ENCODE peak calls at places on chromosomes 4 and X, in nine cellular contexts. Q is NCI-H1417 treated with DMSO at 0.1 percent for 48 hours; G is activated CD4-positive, alpha-beta T cell treated with anti-CD3 and anti-CD28 coated beads for 48 hours; O is WTC11; X is naive B cell; H is cardiac fibroblast; Y is suprapubic skin; J is GM13977; T is effector CD8-positive, alpha-beta T cell. K is an unnamed sample.

GRCh38 chrX:10111364-10112148 is 45.2 kb upstream of the CLCN4 start:
- DNase-seq in H (peak; percentile 28), Q (no peak), G (peak; percentile 63), Y (no peak), T (peak; percentile 6), J (peak; percentile 70), O (no peak), X (peak; percentile 83), K (peak; percentile 85)

GRCh38 chr4:80097395-80098177 is 24.6 kb upstream of the ANTXR2 start:
- DNase-seq in O (no peak), Q (no peak), X (no peak), H (peak; percentile 79), T (no peak), G (no peak), J (no peak), Y (peak; percentile 83), K (no peak)

GRCh38 chr4:65669008-65669971 is 999 bp downstream of the EPHA5 start:
- DNase-seq in Q (no peak), O (peak; percentile 53), J (no peak), T (no peak), X (no peak), G (no peak), Y (no peak), H (peak; percentile 18), K (no peak)

GRCh38 chr4:14184265-14184664 is 556.7 kb upstream of the BOD1L1 start:
- DNase-seq in T (no peak), G (no peak), Q (no peak), O (no peak), J (no peak), H (peak; percentile 21), Y (no peak), X (no peak), K (no peak)

GRCh38 chr4:24419147-24420034 is 165.0 kb downstream of the DHX15 start:
- DNase-seq in H (peak; percentile 80), T (peak; percentile 29), Q (no peak), X (peak; percentile 20), J (peak; percentile 74), O (peak; percentile 86), Y (no peak), G (peak; percentile 76), K (no peak)

GRCh38 chr4:123856689-123857545 is 460.3 kb downstream of the SPRY1 start:
- DNase-seq in X (no peak), T (no peak), Y (no peak), Q (peak; percentile 11), O (peak; percentile 25), G (no peak), H (peak; percentile 65), J (no peak), K (no peak)

GRCh38 chr4:147060171-147060931 is 114.7 kb upstream of the TTC29 start:
- DNase-seq in Q (no peak), G (no peak), O (no peak), H (peak; percentile 59), Y (no peak), X (no peak), T (no peak), J (no peak), K (no peak)

GRCh38 chr4:129550281-129550785 is 454.4 kb downstream of the C4orf33 start:
- DNase-seq in G (no peak), Q (no peak), O (no peak), X (no peak), H (no peak), Y (no peak), T (no peak), J (no peak), K (no peak)

GRCh38 chrX:154047266-154047665 is 27.6 kb upstream of the IRAK1 start:
- DNase-seq in G (no peak), X (no peak), T (no peak), Q (no peak), O (no peak), Y (no peak), H (no peak), J (no peak), K (no peak)

GRCh38 chrX:7149421-7149820 is 1.5 kb upstream of the PUDP start:
- DNase-seq in T (no peak), Y (no peak), Q (no peak), H (no peak), O (no peak), G (no peak), X (no peak), J (peak; percentile 36), K (peak; percentile 22)

GRCh38 chrX:14832151-14832550 is 40.7 kb downstream of the FANCB start:
- DNase-seq in G (no peak), T (no peak), Q (no peak), H (peak; percentile 59), O (no peak), Y (no peak), X (no peak), J (no peak), K (no peak)

GRCh38 chr4:95027906-95028618 is 270.3 kb downstream of the BMPR1B start:
- DNase-seq in H (no peak), Q (peak; percentile 83), T (no peak), J (no peak), O (no peak), G (no peak), Y (no peak), X (no peak), K (no peak)

K was measured in GM06990.